ENCODE peak calls at places on chromosomes 12 and 14, in seven cellular contexts. One of them, this sample, is unnamed.

GRCh38 chr14:95683793-95684192 is 2.4 kb upstream of the TCL1B start:
- DNase-seq in pons: no peak
- DNase-seq in NCI-H69: peak
- DNase-seq in activated effector memory CD4-positive, alpha-beta T cell treated with Interleukin-2 at 50 U/mL for 16 hours: no peak
- DNase-seq in foreskin keratinocyte: no peak
- DNase-seq in NCI-H1105 treated with DMSO at 0.1 percent for 48 hours: no peak
- DNase-seq in C1 segment of cervical spinal cord: no peak
- DNase-seq in this sample: peak

GRCh38 chr12:132161046-132161781 is 17.0 kb downstream of the NOC4L start:
- DNase-seq in pons: no peak
- DNase-seq in NCI-H69: peak
- DNase-seq in activated effector memory CD4-positive, alpha-beta T cell treated with Interleukin-2 at 50 U/mL for 16 hours: no peak
- DNase-seq in foreskin keratinocyte: no peak
- DNase-seq in NCI-H1105 treated with DMSO at 0.1 percent for 48 hours: no peak
- DNase-seq in C1 segment of cervical spinal cord: no peak
- DNase-seq in this sample: no peak

GRCh38 chr12:51972849-51973273 is 21.4 kb downstream of the ACVR1B start:
- DNase-seq in pons: peak
- DNase-seq in NCI-H69: no peak
- DNase-seq in activated effector memory CD4-positive, alpha-beta T cell treated with Interleukin-2 at 50 U/mL for 16 hours: peak
- DNase-seq in foreskin keratinocyte: peak
- DNase-seq in NCI-H1105 treated with DMSO at 0.1 percent for 48 hours: no peak
- DNase-seq in C1 segment of cervical spinal cord: no peak
- DNase-seq in this sample: peak

GRCh38 chr12:113086249-113087164 is 30.0 kb downstream of the DTX1 start:
- DNase-seq in pons: no peak
- DNase-seq in NCI-H69: peak
- DNase-seq in activated effector memory CD4-positive, alpha-beta T cell treated with Interleukin-2 at 50 U/mL for 16 hours: peak
- DNase-seq in foreskin keratinocyte: no peak
- DNase-seq in NCI-H1105 treated with DMSO at 0.1 percent for 48 hours: no peak
- DNase-seq in C1 segment of cervical spinal cord: no peak
- DNase-seq in this sample: no peak

GRCh38 chr12:128052777-128053176 is 214.2 kb upstream of the TMEM132C start:
- DNase-seq in pons: no peak
- DNase-seq in NCI-H69: no peak
- DNase-seq in activated effector memory CD4-positive, alpha-beta T cell treated with Interleukin-2 at 50 U/mL for 16 hours: no peak
- DNase-seq in foreskin keratinocyte: no peak
- DNase-seq in NCI-H1105 treated with DMSO at 0.1 percent for 48 hours: no peak
- DNase-seq in C1 segment of cervical spinal cord: no peak
- DNase-seq in this sample: no peak

GRCh38 chr12:6554990-6555691 is 701 bp downstream of the IFFO1 start:
- DNase-seq in pons: no peak
- DNase-seq in NCI-H69: no peak
- DNase-seq in activated effector memory CD4-positive, alpha-beta T cell treated with Interleukin-2 at 50 U/mL for 16 hours: no peak
- DNase-seq in foreskin keratinocyte: no peak
- DNase-seq in NCI-H1105 treated with DMSO at 0.1 percent for 48 hours: no peak
- DNase-seq in C1 segment of cervical spinal cord: no peak
- DNase-seq in this sample: no peak

GRCh38 chr14:89394920-89395319 is 22.1 kb downstream of the FOXN3 start:
- DNase-seq in pons: peak
- DNase-seq in NCI-H69: no peak
- DNase-seq in activated effector memory CD4-positive, alpha-beta T cell treated with Interleukin-2 at 50 U/mL for 16 hours: no peak
- DNase-seq in foreskin keratinocyte: no peak
- DNase-seq in NCI-H1105 treated with DMSO at 0.1 percent for 48 hours: no peak
- DNase-seq in C1 segment of cervical spinal cord: no peak
- DNase-seq in this sample: no peak

GRCh38 chr12:124734224-124734788 is 129.4 kb downstream of the SCARB1 start:
- DNase-seq in pons: peak
- DNase-seq in NCI-H69: peak
- DNase-seq in activated effector memory CD4-positive, alpha-beta T cell treated with Interleukin-2 at 50 U/mL for 16 hours: no peak
- DNase-seq in foreskin keratinocyte: no peak
- DNase-seq in NCI-H1105 treated with DMSO at 0.1 percent for 48 hours: no peak
- DNase-seq in C1 segment of cervical spinal cord: no peak
- DNase-seq in this sample: no peak

GRCh38 chr14:71661441-71661840 is 270.8 kb upstream of the RGS6 start:
- DNase-seq in pons: no peak
- DNase-seq in NCI-H69: peak
- DNase-seq in activated effector memory CD4-positive, alpha-beta T cell treated with Interleukin-2 at 50 U/mL for 16 hours: no peak
- DNase-seq in foreskin keratinocyte: no peak
- DNase-seq in NCI-H1105 treated with DMSO at 0.1 percent for 48 hours: no peak
- DNase-seq in C1 segment of cervical spinal cord: no peak
- DNase-seq in this sample: no peak

GRCh38 chr14:60721331-60722162 is 2.6 kb downstream of the SIX4 start:
- DNase-seq in pons: no peak
- DNase-seq in NCI-H69: peak
- DNase-seq in activated effector memory CD4-positive, alpha-beta T cell treated with Interleukin-2 at 50 U/mL for 16 hours: no peak
- DNase-seq in foreskin keratinocyte: peak
- DNase-seq in NCI-H1105 treated with DMSO at 0.1 percent for 48 hours: peak
- DNase-seq in C1 segment of cervical spinal cord: no peak
- DNase-seq in this sample: peak

This sample was measured in T-helper 1 cell.